ENCODE peak calls at places on chromosome 15, in nine cellular contexts. P is K562; J is stimulated activated CD8-positive, alpha-beta memory T cell treated with anti-CD3 and anti-CD28 coated beads, Interleukin-7, amount 100 ng/mL, for 4 hours; H is dermis blood vessel endothelial cell; O is neural crest cell; F is fibroblast of pulmonary artery; D is left cardiac atrium; Y is activated effector memory CD4-positive, alpha-beta T cell treated with anti-CD3 and anti-CD28 coated beads, Interleukin-2, amount 50 U/mL, for 16 hours; N is natural killer cell treated with Interleukin-12 subunit alpha and Interleukin-12 subunit beta and Interleukin-15 and Interleukin-18, amount 100 ng/mL, for 72 hours. T is an unnamed sample.

GRCh38 chr15:81199031-81199779 is 2.5 kb downstream of the IL16 start:
- DNase-seq in F (no peak), O (no peak), P (no peak), Y (no peak), H (no peak), N (no peak), J (no peak), D (no peak), T (no peak)

GRCh38 chr15:82538961-82539689 is 1.1 kb downstream of the RPS17 start:
- DNase-seq in O (no peak), N (no peak), F (peak), J (no peak), H (peak), D (no peak), P (peak), Y (no peak), T (peak)

GRCh38 chr15:95459288-95459687 is 871.2 kb upstream of the NR2F2 start:
- DNase-seq in P (no peak), Y (no peak), F (peak), H (peak), J (no peak), O (no peak), D (no peak), N (no peak), T (no peak)

GRCh38 chr15:49145651-49146609 is 9.5 kb downstream of the COPS2 start:
- DNase-seq in P (peak), F (peak), O (peak), N (no peak), Y (no peak), H (peak), J (no peak), D (no peak), T (peak)

GRCh38 chr15:84827246-84827645 is 10.1 kb downstream of the ALPK3 start:
- DNase-seq in P (no peak), D (no peak), Y (no peak), F (no peak), O (no peak), N (no peak), H (no peak), J (no peak), T (no peak)

GRCh38 chr15:43493687-43494472 is 924 bp upstream of the TP53BP1 start:
- DNase-seq in Y (no peak), O (no peak), H (no peak), F (no peak), J (no peak), N (no peak), P (peak), D (no peak), T (peak)

GRCh38 chr15:33506781-33507180 is 196.0 kb downstream of the RYR3 start:
- DNase-seq in Y (no peak), N (no peak), P (no peak), O (no peak), H (no peak), J (no peak), F (no peak), D (no peak), T (no peak)

GRCh38 chr15:71559098-71559497 is 251.3 kb upstream of the NR2E3 start:
- DNase-seq in F (peak), Y (no peak), J (no peak), O (no peak), H (no peak), N (no peak), D (no peak), P (no peak), T (peak)

GRCh38 chr15:63481105-63481810 is 23.1 kb upstream of the USP3 start:
- DNase-seq in Y (peak), J (no peak), N (no peak), O (no peak), F (no peak), D (no peak), H (no peak), P (no peak), T (no peak)

GRCh38 chr15:84944311-84944710 is 37.3 kb upstream of the PDE8A start:
- DNase-seq in J (no peak), P (no peak), Y (no peak), H (no peak), N (no peak), O (no peak), F (no peak), D (no peak), T (no peak)

GRCh38 chr15:28025413-28025812 is 73.7 kb downstream of the OCA2 start:
- DNase-seq in Y (no peak), P (no peak), D (no peak), J (no peak), H (no peak), F (no peak), O (no peak), N (no peak), T (no peak)

GRCh38 chr15:55619783-55620182 is 31.6 kb upstream of the PYGO1 start:
- DNase-seq in J (no peak), Y (no peak), N (no peak), P (no peak), F (no peak), D (no peak), O (no peak), H (no peak), T (no peak)

GRCh38 chr15:83657549-83657948 is 3.6 kb downstream of the ADAMTSL3 start:
- DNase-seq in P (peak), N (no peak), O (no peak), J (no peak), F (no peak), H (no peak), Y (no peak), D (no peak), T (no peak)

GRCh38 chr15:92906563-92907081 is 6.5 kb downstream of the CHD2 start:
- DNase-seq in H (peak), N (no peak), F (no peak), P (no peak), O (no peak), J (peak), Y (peak), D (no peak), T (no peak)

GRCh38 chr15:100902436-100903190 is 16.5 kb upstream of the LRRK1 start:
- DNase-seq in P (no peak), O (no peak), Y (no peak), J (no peak), F (peak), N (no peak), D (peak), H (peak), T (peak)

GRCh38 chr15:90336705-90337141 is 15.4 kb upstream of the ZNF774 start:
- DNase-seq in Y (no peak), D (no peak), N (no peak), F (no peak), O (no peak), J (no peak), P (no peak), H (no peak), T (no peak)

GRCh38 chr15:93719941-93720351 is 511.4 kb upstream of the MCTP2 start:
- DNase-seq in N (no peak), D (no peak), P (no peak), J (no peak), O (no peak), F (no peak), Y (no peak), H (no peak), T (no peak)

GRCh38 chr15:98609144-98609852 is 39.0 kb upstream of the IGF1R start:
- DNase-seq in J (no peak), Y (no peak), F (peak), H (peak), O (no peak), P (no peak), D (no peak), N (no peak), T (peak)

GRCh38 chr15:99098991-99099390 is 5.9 kb upstream of the SYNM start:
- DNase-seq in Y (no peak), O (no peak), D (no peak), P (no peak), J (no peak), F (no peak), N (no peak), H (no peak), T (no peak)

GRCh38 chr15:80010131-80010673 is 39.2 kb upstream of the BCL2A1 start:
- DNase-seq in F (peak), P (no peak), J (no peak), N (no peak), O (no peak), Y (no peak), D (no peak), H (no peak), T (no peak)

GRCh38 chr15:90412356-90413194 is 24.5 kb downstream of the IQGAP1 start:
- DNase-seq in J (no peak), D (peak), F (peak), H (no peak), N (no peak), O (no peak), P (no peak), Y (no peak), T (peak)

GRCh38 chr15:68183886-68184285 is 21.2 kb downstream of the CALML4 start:
- DNase-seq in Y (no peak), D (no peak), H (no peak), O (no peak), F (peak), J (no peak), P (no peak), N (no peak), T (no peak)

GRCh38 chr15:48205981-48206380 is at the start of gene SLC12A1:
- DNase-seq in N (no peak), J (no peak), Y (no peak), D (no peak), H (no peak), O (no peak), P (no peak), F (no peak), T (no peak)

GRCh38 chr15:23039917-23040281 is 530 bp upstream of the TUBGCP5 start:
- DNase-seq in N (no peak), O (no peak), H (no peak), J (no peak), P (no peak), D (no peak), F (no peak), Y (no peak), T (no peak)

GRCh38 chr15:90008607-90009006 is 7.5 kb downstream of the ZNF710 start:
- DNase-seq in F (peak), D (no peak), J (no peak), O (no peak), P (no peak), N (no peak), Y (no peak), H (no peak), T (no peak)

GRCh38 chr15:42171122-42171521 is 14.7 kb upstream of the PLA2G4F start:
- DNase-seq in O (no peak), J (no peak), D (no peak), P (no peak), N (no peak), H (no peak), F (no peak), Y (no peak), T (no peak)

GRCh38 chr15:51603002-51603401 is 19.6 kb downstream of the DMXL2 start:
- DNase-seq in N (no peak), F (no peak), H (no peak), O (no peak), D (no peak), P (no peak), Y (no peak), J (no peak), T (no peak)

GRCh38 chr15:71512281-71513016 is 297.9 kb upstream of the NR2E3 start:
- DNase-seq in D (no peak), H (no peak), J (no peak), N (no peak), O (no peak), P (no peak), Y (no peak), F (no peak), T (no peak)

GRCh38 chr15:25838191-25838870 is 24.8 kb downstream of the ATP10A start:
- DNase-seq in N (no peak), J (no peak), P (no peak), D (no peak), Y (no peak), H (no peak), F (no peak), O (no peak), T (no peak)

GRCh38 chr15:67833504-67834248 is 6.2 kb downstream of the RNU6-1 start:
- DNase-seq in P (peak), F (peak), Y (no peak), N (peak), D (no peak), J (no peak), O (peak), H (peak), T (peak)

GRCh38 chr15:89845305-89845893 is 30.7 kb upstream of the ANPEP start:
- DNase-seq in N (no peak), D (no peak), F (peak), Y (no peak), O (no peak), J (no peak), H (peak), P (no peak), T (peak)

T was measured in myocyte.